ENCODE peak calls at places on chromosomes 11 and 22, in five cellular contexts. C is stimulated activated CD4-positive, alpha-beta T cell treated with anti-CD3 and anti-CD28 coated beads, Interleukin-4, amount 100 ng/mL, for 24 hours; T is CD8-positive, alpha-beta T cell; K is AG09319; N is amniotic stem cell. O is an unnamed sample.

GRCh38 chr11:69319255-69320106 is 25.5 kb downstream of the MYEOV start:
- DNase-seq in C (no peak), T (no peak), K (no peak), N (no peak), O (no peak)

GRCh38 chr22:45429921-45430775 is 16.7 kb downstream of the RIBC2 start:
- DNase-seq in C (no peak), T (no peak), K (no peak), N (no peak), O (no peak)

GRCh38 chr11:21554284-21554683 is 638.6 kb upstream of the ANO5 start:
- DNase-seq in C (no peak), T (no peak), K (no peak), N (no peak), O (no peak)

GRCh38 chr11:81237139-81237538 is 1496.5 kb downstream of the FAM181B start:
- DNase-seq in C (no peak), T (no peak), K (no peak), N (no peak), O (peak)

GRCh38 chr11:110172666-110173065 is 79.5 kb downstream of the ZC3H12C start:
- DNase-seq in C (no peak), T (no peak), K (no peak), N (no peak), O (no peak)

GRCh38 chr22:26615149-26615548 is 2.7 kb downstream of the CRYBB1 start:
- DNase-seq in C (no peak), T (no peak), K (no peak), N (no peak), O (no peak)

GRCh38 chr11:68002943-68003845 is 703 bp downstream of the UNC93B1 start:
- DNase-seq in C (peak), T (peak), K (no peak), N (no peak), O (no peak)

GRCh38 chr11:1502971-1503707 is 16.6 kb upstream of the MOB2 start:
- DNase-seq in C (no peak), T (no peak), K (no peak), N (no peak), O (no peak)

GRCh38 chr11:58927393-58928081 is 11.8 kb upstream of the GLYATL1 start:
- DNase-seq in C (peak), T (no peak), K (no peak), N (no peak), O (no peak)

GRCh38 chr11:106031210-106031845 is 9.3 kb upstream of the MSANTD4 start:
- DNase-seq in C (no peak), T (no peak), K (no peak), N (no peak), O (no peak)

GRCh38 chr22:40479887-40480538 is 109.6 kb downstream of the SGSM3 start:
- DNase-seq in C (no peak), T (no peak), K (no peak), N (no peak), O (no peak)

GRCh38 chr11:130609121-130610035 is 160.9 kb downstream of the ADAMTS15 start:
- DNase-seq in C (no peak), T (no peak), K (no peak), N (no peak), O (no peak)

GRCh38 chr11:64208086-64208795 is 1.7 kb downstream of the FERMT3 start:
- DNase-seq in C (no peak), T (no peak), K (no peak), N (no peak), O (no peak)

GRCh38 chr22:22849640-22850610 is 37.7 kb upstream of the IGLL5 start:
- DNase-seq in C (no peak), T (no peak), K (no peak), N (no peak), O (no peak)

GRCh38 chr11:61999141-61999975 is 31.9 kb upstream of the FTH1 start:
- DNase-seq in C (no peak), T (no peak), K (no peak), N (no peak), O (no peak)

GRCh38 chr11:67398661-67399563 is 2.7 kb downstream of the PPP1CA start:
- DNase-seq in C (no peak), T (no peak), K (no peak), N (no peak), O (no peak)

GRCh38 chr11:16460508-16460907 is 104.2 kb upstream of the SOX6 start:
- DNase-seq in C (no peak), T (no peak), K (no peak), N (no peak), O (no peak)

GRCh38 chr11:27926981-27927481 is 180.9 kb downstream of the KIF18A start:
- DNase-seq in C (no peak), T (no peak), K (peak), N (peak), O (no peak)

GRCh38 chr11:66429983-66430602 is 8.6 kb downstream of the MRPL11 start:
- DNase-seq in C (peak), T (peak), K (peak), N (peak), O (peak)

GRCh38 chr11:66334605-66335442 is 1.4 kb downstream of the RIN1 start:
- DNase-seq in C (no peak), T (no peak), K (no peak), N (no peak), O (no peak)

GRCh38 chr11:35178862-35179261 is 39.9 kb downstream of the CD44 start:
- DNase-seq in C (peak), T (no peak), K (no peak), N (no peak), O (no peak)

GRCh38 chr11:71914617-71915189 is 13.7 kb downstream of the XNDC1N start:
- DNase-seq in C (no peak), T (no peak), K (no peak), N (no peak), O (no peak)

GRCh38 chr22:20463324-20464095 is 25.9 kb upstream of the SCARF2 start:
- DNase-seq in C (peak), T (peak), K (no peak), N (no peak), O (peak)

GRCh38 chr11:27390959-27391326 is 27.9 kb upstream of the CCDC34 start:
- DNase-seq in C (no peak), T (no peak), K (no peak), N (peak), O (no peak)

GRCh38 chr22:20243545-20244249 is 24.4 kb downstream of the RTN4R start:
- DNase-seq in C (peak), T (peak), K (peak), N (no peak), O (peak)